ENCODE peak calls at places on chromosomes 6 and 20, in ten cellular contexts. G is cardiac muscle cell, Y is cardiac fibroblast, N is astrocyte of the spinal cord, Z is body of pancreas, W is OCI-LY7, R is fibroblast of lung, J is HFF-Myc, Q is esophagus squamous epithelium, M is PC-9. A is an unnamed sample.

GRCh38 chr6:113860165-113860955 is 3.2 kb downstream of the MARCKS start:
- DNase-seq in G (peak), Y (peak), N (no peak), Z (peak), W (no peak), R (peak), J (no peak), Q (no peak), M (no peak), A (no peak)

GRCh38 chr6:168640738-168641137 is 199.8 kb downstream of the SMOC2 start:
- DNase-seq in G (peak), Y (peak), N (no peak), Z (no peak), W (no peak), R (no peak), J (no peak), Q (no peak), M (no peak), A (no peak)

GRCh38 chr6:79302341-79302740 is 67.9 kb upstream of the HMGN3 start:
- DNase-seq in G (no peak), Y (no peak), N (no peak), Z (no peak), W (no peak), R (no peak), J (no peak), Q (no peak), M (peak), A (no peak)

GRCh38 chr6:85483041-85483700 is 33.3 kb downstream of the NT5E start:
- DNase-seq in G (peak), Y (peak), N (peak), Z (peak), W (peak), R (peak), J (no peak), Q (no peak), M (peak), A (no peak)

GRCh38 chr20:19269737-19270325 is 57.4 kb downstream of the SLC24A3 start:
- DNase-seq in G (no peak), Y (peak), N (peak), Z (no peak), W (no peak), R (peak), J (no peak), Q (no peak), M (no peak), A (no peak)

GRCh38 chr6:102075539-102075938 is 682.0 kb downstream of the GRIK2 start:
- DNase-seq in G (no peak), Y (no peak), N (no peak), Z (no peak), W (no peak), R (peak), J (no peak), Q (no peak), M (no peak), A (no peak)

GRCh38 chr6:12232339-12232738 is 57.8 kb upstream of the EDN1 start:
- DNase-seq in G (peak), Y (peak), N (no peak), Z (no peak), W (no peak), R (peak), J (no peak), Q (no peak), M (no peak), A (no peak)

GRCh38 chr20:8671366-8671943 is 397.4 kb upstream of the PLCB4 start:
- DNase-seq in G (no peak), Y (no peak), N (no peak), Z (no peak), W (no peak), R (no peak), J (no peak), Q (no peak), M (no peak), A (no peak)

GRCh38 chr6:73011945-73012344 is 213.4 kb downstream of the KHDC1L start:
- DNase-seq in G (peak), Y (peak), N (no peak), Z (no peak), W (no peak), R (no peak), J (no peak), Q (no peak), M (no peak), A (no peak)

GRCh38 chr6:43254138-43254817 is 11.0 kb downstream of the TTBK1 start:
- DNase-seq in G (no peak), Y (no peak), N (no peak), Z (no peak), W (no peak), R (no peak), J (no peak), Q (no peak), M (no peak), A (no peak)

GRCh38 chr6:157535354-157536217 is 154.6 kb downstream of the ZDHHC14 start:
- DNase-seq in G (peak), Y (peak), N (peak), Z (no peak), W (no peak), R (peak), J (no peak), Q (no peak), M (no peak), A (peak)

DNA sequence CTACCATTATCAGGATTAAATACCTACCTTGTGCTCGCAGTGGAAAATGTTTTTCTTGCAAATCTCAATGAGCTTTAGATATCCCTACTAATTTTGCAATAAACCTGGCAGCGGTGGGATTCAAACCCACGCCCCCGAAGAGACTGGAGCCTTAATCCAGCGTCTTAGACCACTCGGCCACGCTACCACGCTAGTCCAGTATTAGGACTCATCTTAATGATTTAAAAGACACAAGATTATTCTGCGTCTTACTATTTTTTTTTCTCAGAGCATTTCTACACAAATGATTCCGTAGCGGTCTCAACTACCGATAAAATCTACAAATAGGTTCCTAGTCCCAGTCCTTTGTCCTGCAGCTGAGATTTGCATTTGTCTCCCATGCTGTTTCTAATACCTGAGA is 35.2 kb upstream of the ZSCAN23 start:
- DNase-seq in G (no peak), Y (no peak), N (no peak), Z (no peak), W (no peak), R (no peak), J (no peak), Q (no peak), M (no peak), A (no peak)
- H3K4me3 ChIP-seq in G (no peak), Y (no peak), N (no peak), Z (no peak), W (no peak), R (no peak), J (no peak), Q (no peak), M (no peak), A (no peak)

GRCh38 chr20:3045042-3045815 is 623 bp upstream of the MRPS26 start:
- DNase-seq in G (peak), Y (peak), N (peak), Z (peak), W (no peak), R (peak), J (no peak), Q (peak), M (no peak), A (no peak)

GRCh38 chr20:3046677-3047462 is 1.0 kb downstream of the MRPS26 start:
- DNase-seq in G (peak), Y (peak), N (peak), Z (peak), W (peak), R (peak), J (no peak), Q (no peak), M (peak), A (no peak)

GRCh38 chr20:3044336-3044965 is 1.0 kb downstream of the GNRH2 start:
- DNase-seq in G (no peak), Y (no peak), N (no peak), Z (no peak), W (no peak), R (no peak), J (no peak), Q (no peak), M (no peak), A (no peak)

GRCh38 chr20:3047486-3048419 is 1.9 kb downstream of the MRPS26 start:
- DNase-seq in G (no peak), Y (no peak), N (no peak), Z (no peak), W (no peak), R (no peak), J (no peak), Q (no peak), M (no peak), A (no peak)

DNA sequence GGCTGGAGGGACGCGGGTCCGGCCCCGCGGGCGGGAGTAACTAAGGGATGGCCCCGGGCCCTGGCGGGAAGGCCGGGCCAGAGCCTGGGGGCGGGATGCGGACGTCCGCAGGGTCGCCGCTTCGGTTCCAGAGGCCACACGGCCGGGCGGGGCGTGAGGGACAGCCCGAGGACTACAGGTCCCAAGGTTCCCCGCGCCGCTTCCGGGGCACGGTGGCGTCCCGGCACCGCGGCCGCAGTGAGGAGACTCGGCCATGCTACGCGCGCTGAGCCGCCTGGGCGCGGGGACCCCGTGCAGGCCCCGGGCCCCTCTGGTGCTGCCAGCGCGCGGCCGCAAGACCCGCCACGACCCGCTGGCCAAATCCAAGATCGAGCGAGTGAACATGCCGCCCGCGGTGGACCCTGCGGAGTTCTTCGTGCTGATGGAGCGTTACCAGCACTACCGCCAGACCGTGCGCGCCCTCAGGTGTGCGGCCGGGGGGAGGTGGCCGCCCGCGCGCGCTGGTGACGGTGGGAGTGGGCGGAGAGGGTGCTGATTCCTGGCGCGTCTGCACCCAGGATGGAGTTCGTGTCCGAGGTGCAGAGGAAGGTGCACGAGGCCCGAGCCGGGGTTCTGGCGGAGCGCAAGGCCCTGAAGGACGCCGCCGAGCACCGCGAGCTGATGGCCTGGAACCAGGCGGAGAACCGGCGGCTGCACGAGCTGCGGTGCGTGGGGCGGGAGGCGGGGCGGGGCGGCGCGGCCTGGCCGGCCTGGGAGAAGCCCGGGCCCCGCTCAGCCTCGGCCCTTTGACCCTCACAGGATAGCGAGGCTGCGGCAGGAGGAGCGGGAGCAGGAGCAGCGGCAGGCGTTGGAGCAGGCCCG is at the start of gene MRPS26:
- DNase-seq in G (peak), Y (peak), N (peak), Z (peak), W (peak), R (peak), J (peak), Q (peak), M (peak), A (no peak)
- TF ChIP-seq CTCF in G (no peak), Y (no peak), N (no peak), Z (no peak), W (no peak), R (no peak), J (no peak), Q (no peak), M (no peak), A (no peak)

GRCh38 chr6:34672657-34673043 is 23.9 kb downstream of the ILRUN start:
- DNase-seq in G (no peak), Y (no peak), N (no peak), Z (no peak), W (no peak), R (no peak), J (no peak), Q (no peak), M (no peak), A (no peak)

GRCh38 chr6:34671362-34671761 is 25.2 kb downstream of the ILRUN start:
- DNase-seq in G (peak), Y (peak), N (no peak), Z (no peak), W (no peak), R (peak), J (no peak), Q (no peak), M (no peak), A (no peak)

GRCh38 chr6:34673079-34673478 is 23.5 kb downstream of the ILRUN start:
- DNase-seq in G (no peak), Y (no peak), N (no peak), Z (no peak), W (peak), R (no peak), J (no peak), Q (no peak), M (no peak), A (no peak)

GRCh38 chr6:34674268-34674639 is 22.3 kb downstream of the ILRUN start:
- DNase-seq in G (no peak), Y (no peak), N (no peak), Z (no peak), W (no peak), R (no peak), J (no peak), Q (no peak), M (no peak), A (no peak)

GRCh38 chr6:34671801-34672656 is 24.5 kb downstream of the ILRUN start:
- DNase-seq in G (peak), Y (peak), N (no peak), Z (no peak), W (peak), R (peak), J (no peak), Q (no peak), M (peak), A (no peak)
- H3K4me3 ChIP-seq in G (no peak), Y (no peak), N (no peak), Z (no peak), W (peak), R (no peak), J (no peak), Q (no peak), M (no peak), A (no peak)

DNA sequence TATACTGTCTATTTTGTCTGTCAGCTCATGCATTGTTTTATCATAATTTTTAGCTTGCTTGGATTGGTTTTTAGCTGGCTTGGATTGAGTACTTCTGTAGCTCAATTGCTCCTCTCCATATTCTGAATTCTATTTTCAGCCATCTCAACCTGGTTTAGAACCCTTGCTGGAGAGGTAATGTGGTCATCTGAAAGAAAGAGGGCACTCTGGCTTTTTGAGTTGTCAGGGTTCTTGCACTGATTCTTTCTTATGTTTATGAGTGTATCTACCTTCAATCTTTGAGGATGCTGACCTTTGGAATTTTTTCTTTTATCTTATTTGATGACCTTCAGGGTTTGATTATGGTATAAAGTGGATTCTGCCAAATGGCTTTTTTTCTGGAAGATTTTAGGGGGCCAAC is 632.7 kb upstream of the ID4 start:
- DNase-seq in G (no peak), Y (no peak), N (no peak), Z (no peak), W (no peak), R (no peak), J (no peak), Q (no peak), M (no peak), A (no peak)
- TF ChIP-seq CTCF in G (no peak), Y (no peak), N (no peak), Z (no peak), W (peak), R (peak), J (no peak), Q (no peak), M (peak), A (peak)

GRCh38 chr20:31593221-31594001 is 11.7 kb upstream of the ID1 start:
- DNase-seq in G (peak), Y (peak), N (peak), Z (no peak), W (no peak), R (peak), J (no peak), Q (no peak), M (peak), A (no peak)

GRCh38 chr20:31590717-31591225 is 14.3 kb upstream of the ID1 start:
- DNase-seq in G (no peak), Y (no peak), N (no peak), Z (no peak), W (no peak), R (no peak), J (no peak), Q (no peak), M (no peak), A (no peak)

GRCh38 chr20:31587545-31588389 is 17.3 kb upstream of the ID1 start:
- DNase-seq in G (peak), Y (peak), N (no peak), Z (peak), W (no peak), R (peak), J (no peak), Q (no peak), M (peak), A (no peak)
- H3K4me3 ChIP-seq in G (peak), Y (peak), N (peak), Z (no peak), W (no peak), R (peak), J (peak), Q (peak), M (no peak), A (peak)

GRCh38 chr6:109454483-109455160 is 950 bp downstream of the MICAL1 start:
- DNase-seq in G (peak), Y (peak), N (peak), Z (no peak), W (peak), R (peak), J (no peak), Q (peak), M (no peak), A (no peak)

GRCh38 chr6:109456283-109456583 is 661 bp upstream of the MICAL1 start:
- DNase-seq in G (no peak), Y (no peak), N (no peak), Z (no peak), W (no peak), R (no peak), J (no peak), Q (no peak), M (no peak), A (no peak)

GRCh38 chr6:109455161-109455501 is 441 bp downstream of the MICAL1 start:
- DNase-seq in G (no peak), Y (no peak), N (no peak), Z (no peak), W (peak), R (no peak), J (no peak), Q (no peak), M (no peak), A (no peak)

GRCh38 chr6:109456710-109457595 is 1.4 kb upstream of the MICAL1 start:
- DNase-seq in G (peak), Y (peak), N (peak), Z (no peak), W (no peak), R (peak), J (no peak), Q (no peak), M (no peak), A (no peak)

GRCh38 chr6:109455502-109456282 is at the start of gene MICAL1:
- DNase-seq in G (peak), Y (peak), N (peak), Z (peak), W (peak), R (peak), J (no peak), Q (peak), M (peak), A (no peak)
- TF ChIP-seq CTCF in G (peak), Y (peak), N (peak), Z (peak), W (peak), R (peak), J (peak), Q (no peak), M (no peak), A (peak)